ENCODE peak calls at places on chromosomes 13 and 19, in eight cellular contexts. R is fibroblast of mammary gland, G is BE2C, E is neural progenitor cell, U is NB4, V is pancreas, M is fibroblast of pulmonary artery, P is transverse colon. I is an unnamed sample.

GRCh38 chr19:35031072-35031881 is 1.0 kb downstream of the SCN1B start:
- DNase-seq in R (no peak), G (no peak), E (peak; percentile 76), U (no peak), V (no peak), M (peak; percentile 21), P (no peak), I (no peak)

GRCh38 chr19:58543826-58544590 is at the start of gene TRIM28:
- DNase-seq in R (peak; percentile 99), G (peak; percentile 94), E (peak; percentile 99), U (peak; percentile 99), V (peak; percentile 97), M (peak; percentile 99), P (peak; percentile 99), I (peak; percentile 100)

GRCh38 chr19:29487432-29487831 is 38.4 kb upstream of the VSTM2B start:
- DNase-seq in R (no peak), G (no peak), E (no peak), U (peak; percentile 50), V (no peak), M (no peak), P (no peak), I (no peak)

GRCh38 chr19:27738569-27739193 is 1474.3 kb downstream of the UQCRFS1 start:
- DNase-seq in R (no peak), G (no peak), E (no peak), U (no peak), V (no peak), M (no peak), P (no peak), I (no peak)

GRCh38 chr13:97344250-97345175 is 89.5 kb upstream of the RAP2A start:
- DNase-seq in R (peak; percentile 75), G (peak; percentile 72), E (peak; percentile 70), U (peak; percentile 60), V (no peak), M (peak; percentile 81), P (peak; percentile 63), I (peak; percentile 16)

GRCh38 chr13:91046715-91047327 is 300.7 kb upstream of the MIR17HG start:
- DNase-seq in R (no peak), G (no peak), E (peak; percentile 8), U (no peak), V (no peak), M (no peak), P (no peak), I (no peak)

GRCh38 chr13:113845723-113846638 is 17.9 kb downstream of the GAS6 start:
- DNase-seq in R (no peak), G (no peak), E (no peak), U (no peak), V (no peak), M (no peak), P (peak; percentile 3), I (no peak)

GRCh38 chr19:55080121-55080914 is 4.6 kb downstream of the EPS8L1 start:
- DNase-seq in R (peak; percentile 67), G (peak; percentile 93), E (peak; percentile 83), U (peak; percentile 81), V (peak; percentile 69), M (peak; percentile 62), P (peak; percentile 91), I (no peak)

GRCh38 chr13:111662895-111663294 is 342.5 kb downstream of the TEX29 start:
- DNase-seq in R (no peak), G (no peak), E (no peak), U (no peak), V (no peak), M (no peak), P (no peak), I (no peak)

GRCh38 chr13:45335397-45336024 is 5.5 kb downstream of the TPT1 start:
- DNase-seq in R (no peak), G (no peak), E (no peak), U (peak; percentile 42), V (no peak), M (peak; percentile 46), P (no peak), I (no peak)

GRCh38 chr13:110537116-110537515 is 24.4 kb downstream of the RAB20 start:
- DNase-seq in R (no peak), G (no peak), E (no peak), U (no peak), V (no peak), M (no peak), P (no peak), I (no peak)

GRCh38 chr13:110539894-110540293 is 21.6 kb downstream of the RAB20 start:
- DNase-seq in R (no peak), G (no peak), E (no peak), U (no peak), V (no peak), M (no peak), P (no peak), I (no peak)

GRCh38 chr13:110536006-110536693 is 25.4 kb downstream of the RAB20 start:
- DNase-seq in R (no peak), G (no peak), E (no peak), U (peak; percentile 90), V (peak; percentile 57), M (no peak), P (no peak), I (no peak)

GRCh38 chr13:110540871-110541525 is 20.5 kb downstream of the RAB20 start:
- DNase-seq in R (no peak), G (no peak), E (peak; percentile 55), U (no peak), V (no peak), M (no peak), P (no peak), I (no peak)

DNA sequence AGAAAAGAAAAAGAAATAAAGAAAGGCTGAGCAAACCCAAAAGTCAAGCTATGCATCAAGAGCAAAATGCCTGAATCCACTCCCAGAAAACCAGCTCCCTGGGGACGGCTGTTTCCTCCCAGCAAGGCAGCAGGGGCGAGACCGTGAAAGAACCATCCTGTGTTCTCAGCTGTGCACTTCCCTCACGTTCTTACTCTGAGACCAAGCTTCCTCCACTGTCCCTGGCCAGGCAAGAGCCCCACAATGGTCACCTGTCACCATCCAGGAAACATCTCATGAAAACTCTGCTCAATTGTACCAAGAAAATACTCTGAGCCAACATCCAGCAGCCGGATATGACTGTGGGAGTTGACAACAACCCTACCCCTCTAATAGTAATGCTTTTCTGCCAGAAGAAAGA is 22.9 kb downstream of the RAB20 start:
- DNase-seq in R (peak; percentile 27), G (no peak), E (no peak), U (peak; percentile 40), V (peak; percentile 50), M (peak; percentile 58), P (peak; percentile 45), I (no peak)
- TF ChIP-seq CTCF in R (no peak), G (no peak), E (no peak), U (no peak), V (no peak), M (no peak), P (no peak), I (no peak)

DNA sequence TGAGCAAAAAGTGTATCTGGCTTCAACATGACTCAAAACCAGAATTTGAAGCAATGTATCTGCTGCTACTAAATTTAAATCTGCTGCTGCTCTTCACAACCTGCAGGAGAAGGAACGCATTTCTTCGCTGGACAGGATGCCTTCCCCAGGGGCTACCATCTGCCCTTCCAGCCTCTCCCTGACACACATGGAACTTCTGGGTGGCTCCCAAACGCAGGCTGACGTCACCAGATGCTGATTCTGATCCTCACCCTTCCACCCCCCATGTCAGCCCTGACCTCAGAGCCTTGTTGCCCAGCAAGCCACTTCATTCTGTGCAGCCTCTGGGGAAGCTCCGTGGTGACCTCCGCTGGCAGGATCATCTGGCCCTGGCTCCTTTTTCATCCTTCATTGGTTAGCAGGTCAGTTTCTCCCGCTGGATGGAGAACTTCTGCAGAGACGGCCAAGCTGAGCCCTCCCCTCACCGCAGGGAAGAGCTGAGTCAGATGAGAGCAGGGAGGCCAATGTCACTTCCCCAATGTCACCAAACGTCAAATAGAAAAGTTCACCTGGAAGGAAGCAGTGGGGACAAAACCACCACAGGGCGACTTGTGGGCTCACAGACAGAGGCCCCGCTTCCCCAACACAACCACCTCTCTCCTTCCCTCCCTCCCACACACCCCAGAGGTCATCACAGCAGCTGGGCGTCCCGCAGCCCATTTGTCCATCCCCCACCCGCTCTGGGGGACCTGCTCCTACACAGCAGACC is 14.0 kb upstream of the RAB20 start:
- DNase-seq in R (peak; percentile 83), G (no peak), E (peak; percentile 18), U (peak; percentile 88), V (no peak), M (peak; percentile 21), P (no peak), I (no peak)
- TF ChIP-seq CTCF in R (no peak), G (no peak), E (no peak), U (no peak), V (no peak), M (no peak), P (no peak), I (no peak)

GRCh38 chr19:19049406-19049805 is 14.4 kb upstream of the SLC25A42 start:
- DNase-seq in R (peak; percentile 36), G (no peak), E (no peak), U (peak; percentile 44), V (no peak), M (no peak), P (no peak), I (no peak)

GRCh38 chr19:19053508-19054314 is 10.1 kb upstream of the SLC25A42 start:
- DNase-seq in R (peak; percentile 63), G (peak; percentile 79), E (peak; percentile 91), U (peak; percentile 66), V (peak; percentile 32), M (peak; percentile 73), P (peak; percentile 77), I (peak; percentile 56)

GRCh38 chr19:19050731-19051130 is 13.1 kb upstream of the SLC25A42 start:
- DNase-seq in R (no peak), G (no peak), E (no peak), U (no peak), V (no peak), M (no peak), P (no peak), I (no peak)

GRCh38 chr19:19050104-19050503 is 13.7 kb upstream of the SLC25A42 start:
- DNase-seq in R (no peak), G (no peak), E (no peak), U (no peak), V (no peak), M (no peak), P (no peak), I (no peak)

DNA sequence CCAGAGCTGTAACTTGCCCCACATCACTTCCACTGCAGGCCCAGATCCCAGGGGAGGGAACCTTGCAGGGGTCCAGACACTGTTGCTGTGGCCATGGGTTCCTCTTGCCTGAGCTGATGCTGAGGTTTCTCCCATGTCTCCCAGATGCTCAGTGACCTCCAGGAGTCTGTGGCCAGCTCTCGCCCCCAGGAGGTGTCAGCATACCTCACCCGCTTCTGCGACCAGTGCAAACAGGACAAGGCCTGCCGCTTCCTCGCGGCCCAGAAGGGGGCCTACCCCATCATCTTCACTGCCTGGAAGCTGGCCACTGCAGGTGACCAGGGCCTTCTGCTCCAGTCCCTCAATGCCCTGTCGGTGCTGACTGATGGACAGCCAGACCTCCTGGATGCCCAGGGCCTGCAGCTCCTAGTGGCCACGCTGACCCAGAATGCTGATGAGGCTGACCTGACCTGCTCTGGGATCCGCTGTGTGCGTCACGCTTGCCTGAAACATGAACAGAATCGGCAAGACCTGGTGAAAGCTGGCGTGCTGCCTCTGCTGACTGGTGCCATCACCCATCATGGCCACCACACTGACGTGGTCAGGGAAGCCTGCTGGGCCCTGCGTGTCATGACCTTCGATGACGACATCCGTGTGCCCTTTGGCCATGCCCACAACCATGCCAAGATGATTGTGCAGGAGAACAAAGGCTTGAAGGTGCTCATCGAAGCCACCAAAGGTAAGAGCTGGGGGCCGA is 12.1 kb upstream of the SLC25A42 start:
- DNase-seq in R (no peak), G (no peak), E (no peak), U (no peak), V (no peak), M (no peak), P (no peak), I (no peak)
- TF ChIP-seq CTCF in R (no peak), G (no peak), E (no peak), U (no peak), V (no peak), M (no peak), P (no peak), I (no peak)

GRCh38 chr13:49421391-49421790 is 22.5 kb downstream of the CAB39L start:
- DNase-seq in R (peak; percentile 27), G (peak; percentile 33), E (peak; percentile 43), U (peak; percentile 54), V (no peak), M (peak; percentile 21), P (peak; percentile 12), I (peak; percentile 7)
- TF ChIP-seq CTCF in R (peak; percentile 13), G (peak; percentile 40), E (peak; percentile 32), U (peak; percentile 17), V (no peak), M (peak; percentile 4), P (no peak), I (no peak)